ENCODE peak calls at places on chromosomes 11 and 22, in six cellular contexts. C is NCI-H1105 treated with DMSO at 0.1 percent for 48 hours; X is neural crest cell; E is substantia nigra; V is stimulated activated naive B cell treated with anti-CD40 and anti-IgM and Interleukin-4, amounts not matched to agents 10 μg/mL and 1 μg/mL and 100 μg/mL, for 72 hours; A is stimulated activated CD8-positive, alpha-beta memory T cell treated with anti-CD3 and anti-CD28 coated beads, Interleukin-4, amount 100 ng/mL, for 48 hours. M is an unnamed sample.

GRCh38 chr11:48098024-48098423 is 117.7 kb downstream of the PTPRJ start:
- DNase-seq in E (no peak), C (no peak), A (no peak), X (no peak), V (no peak), M (no peak)

GRCh38 chr11:119026970-119027369 is 3.7 kb downstream of the SLC37A4 start:
- DNase-seq in A (no peak), C (no peak), E (no peak), V (no peak), X (no peak), M (no peak)

GRCh38 chr11:10934293-10934850 is 76.5 kb upstream of the ZBED5 start:
- DNase-seq in X (no peak), E (no peak), V (no peak), C (no peak), A (no peak), M (no peak)

GRCh38 chr22:39148727-39149535 is 3.5 kb downstream of the CBX7 start:
- DNase-seq in X (no peak), V (peak; percentile 21), C (no peak), E (peak; percentile 41), A (peak; percentile 79), M (peak; percentile 35)

GRCh38 chr11:93131709-93132108 is 66.1 kb downstream of the SLC36A4 start:
- DNase-seq in A (no peak), E (no peak), C (peak; percentile 63), V (no peak), X (no peak), M (peak; percentile 22)

GRCh38 chr11:115612331-115612730 is 108.1 kb upstream of the CADM1 start:
- DNase-seq in V (no peak), A (no peak), X (no peak), C (no peak), E (no peak), M (no peak)

GRCh38 chr22:22802346-22802970 is 85.2 kb upstream of the IGLL5 start:
- DNase-seq in A (peak; percentile 59), V (no peak), E (no peak), C (no peak), X (no peak), M (no peak)

GRCh38 chr11:58867556-58867955 is 23.1 kb upstream of the GLYATL2 start:
- DNase-seq in E (no peak), X (no peak), C (no peak), A (no peak), V (no peak), M (no peak)

GRCh38 chr11:15006139-15006759 is 34.1 kb upstream of the CALCA start:
- DNase-seq in V (no peak), E (no peak), C (peak; percentile 67), A (no peak), X (no peak), M (peak; percentile 54)

GRCh38 chr11:111526501-111526900 is 11.9 kb downstream of the HOATZ start:
- DNase-seq in E (no peak), A (no peak), V (no peak), C (no peak), X (no peak), M (no peak)

GRCh38 chr22:39800790-39801540 is 92.6 kb downstream of the ENTHD1 start:
- DNase-seq in C (peak; percentile 97), A (no peak), V (no peak), E (no peak), X (no peak), M (no peak)

GRCh38 chr11:22920939-22921565 is 60.8 kb upstream of the CCDC179 start:
- DNase-seq in X (peak; percentile 6), V (peak; percentile 3), C (peak; percentile 55), E (no peak), A (no peak), M (peak; percentile 41)

GRCh38 chr11:7485136-7485853 is at the start of gene OLFML1:
- DNase-seq in A (no peak), V (no peak), X (no peak), C (no peak), E (no peak), M (no peak)

GRCh38 chr22:30226192-30226832 is 20.2 kb downstream of the LIF start:
- DNase-seq in E (no peak), A (no peak), V (no peak), C (no peak), X (no peak), M (no peak)

GRCh38 chr11:36037031-36037430 is 93.2 kb downstream of the LDLRAD3 start:
- DNase-seq in X (no peak), V (no peak), C (no peak), A (no peak), E (no peak), M (no peak)

GRCh38 chr11:133029096-133029495 is 503.2 kb downstream of the OPCML start:
- DNase-seq in C (no peak), X (no peak), A (no peak), V (no peak), E (no peak), M (no peak)

GRCh38 chr11:69467646-69468045 is 13.8 kb upstream of the LINC01488 start:
- DNase-seq in V (no peak), X (no peak), C (no peak), E (no peak), A (no peak), M (no peak)

GRCh38 chr11:67268036-67268683 is 1.9 kb downstream of the GRK2 start:
- DNase-seq in V (peak; percentile 86), A (peak; percentile 83), E (peak; percentile 25), C (no peak), X (no peak), M (no peak)

GRCh38 chr22:35378547-35379078 is 2.3 kb upstream of the HMOX1 start:
- DNase-seq in A (no peak), E (no peak), X (no peak), C (no peak), V (no peak), M (no peak)

GRCh38 chr11:65170058-65170534 is at the start of gene SPDYC:
- DNase-seq in E (no peak), A (no peak), X (no peak), C (no peak), V (no peak), M (no peak)